ENCODE peak calls at places on chromosomes 12 and 14, in nine cellular contexts. K is EH; N is DMS153; V is AG04450; J is NCI-H460; X is activated CD4-positive, alpha-beta T cell treated with anti-CD3 and anti-CD28 coated beads, Interleukin-2, amount 50 U/mL, for 1 hour; O is activated T-cell treated with anti-CD3 and anti-CD28 coated beads, Interleukin-2, amount 50 U/mL, for 4 hours; C is lower lobe of right lung; Y is NB4. S is an unnamed sample.

GRCh38 chr12:80877706-80878384 is 59.9 kb downstream of the LIN7A start:
- DNase-seq in K (peak; percentile 69), N (no peak), V (no peak), J (no peak), X (no peak), O (no peak), C (no peak), Y (no peak), S (no peak)

GRCh38 chr12:122130150-122130549 is 43.9 kb downstream of the IL31 start:
- DNase-seq in K (peak; percentile 44), N (no peak), V (no peak), J (no peak), X (no peak), O (no peak), C (no peak), Y (no peak), S (no peak)

GRCh38 chr12:132689227-132689626 is 1.8 kb downstream of the PXMP2 start:
- DNase-seq in K (no peak), N (no peak), V (no peak), J (no peak), X (no peak), O (no peak), C (no peak), Y (no peak), S (no peak)

GRCh38 chr12:130761537-130762318 is 45.6 kb upstream of the RIMBP2 start:
- DNase-seq in K (peak; percentile 45), N (peak; percentile 50), V (no peak), J (peak; percentile 78), X (peak; percentile 61), O (peak; percentile 51), C (no peak), Y (peak; percentile 75), S (peak; percentile 22)

GRCh38 chr12:28869197-28869596 is 279.9 kb upstream of the FAR2 start:
- DNase-seq in K (peak; percentile 83), N (no peak), V (peak; percentile 39), J (peak; percentile 44), X (no peak), O (no peak), C (no peak), Y (no peak), S (no peak)

GRCh38 chr12:68803948-68804653 is 3.9 kb upstream of the MDM2 start:
- DNase-seq in K (no peak), N (no peak), V (no peak), J (no peak), X (no peak), O (no peak), C (no peak), Y (no peak), S (no peak)

GRCh38 chr12:55684761-55685370 is 22.8 kb downstream of the ITGA7 start:
- DNase-seq in K (no peak), N (no peak), V (no peak), J (no peak), X (no peak), O (no peak), C (no peak), Y (no peak), S (no peak)

GRCh38 chr14:87461704-87462103 is 531.3 kb downstream of the GALC start:
- DNase-seq in K (no peak), N (no peak), V (no peak), J (no peak), X (no peak), O (no peak), C (no peak), Y (no peak), S (no peak)

GRCh38 chr12:112296183-112296582 is 86.0 kb downstream of the HECTD4 start:
- DNase-seq in K (no peak), N (no peak), V (no peak), J (no peak), X (no peak), O (no peak), C (no peak), Y (no peak), S (no peak)

GRCh38 chr12:104702565-104703139 is 245.9 kb downstream of the CHST11 start:
- DNase-seq in K (peak; percentile 89), N (no peak), V (no peak), J (no peak), X (no peak), O (no peak), C (no peak), Y (no peak), S (no peak)

GRCh38 chr12:49279706-49280159 is 14.9 kb downstream of the TUBA1C start:
- DNase-seq in K (no peak), N (peak; percentile 16), V (no peak), J (no peak), X (no peak), O (no peak), C (peak; percentile 68), Y (peak; percentile 54), S (peak; percentile 22)

GRCh38 chr14:90060965-90061848 is 587 bp upstream of the KCNK13 start:
- DNase-seq in K (no peak), N (no peak), V (no peak), J (no peak), X (no peak), O (no peak), C (no peak), Y (no peak), S (no peak)

GRCh38 chr14:86072134-86072894 is 542.4 kb downstream of the FLRT2 start:
- DNase-seq in K (no peak), N (no peak), V (no peak), J (no peak), X (no peak), O (no peak), C (no peak), Y (no peak), S (no peak)

GRCh38 chr14:50999726-51000125 is 55.4 kb upstream of the PYGL start:
- DNase-seq in K (no peak), N (no peak), V (no peak), J (no peak), X (no peak), O (no peak), C (no peak), Y (no peak), S (no peak)

GRCh38 chr12:62933871-62934798 is 815 bp downstream of the PPM1H start:
- DNase-seq in K (peak; percentile 57), N (no peak), V (no peak), J (peak; percentile 22), X (no peak), O (no peak), C (peak; percentile 70), Y (peak; percentile 59), S (no peak)

GRCh38 chr12:106189341-106189740 is 50.6 kb upstream of the NUAK1 start:
- DNase-seq in K (no peak), N (no peak), V (no peak), J (no peak), X (no peak), O (no peak), C (no peak), Y (no peak), S (no peak)

GRCh38 chr14:68278568-68279436 is 459.2 kb downstream of the RAD51B start:
- DNase-seq in K (peak; percentile 73), N (no peak), V (no peak), J (peak; percentile 70), X (no peak), O (no peak), C (no peak), Y (no peak), S (peak; percentile 67)

GRCh38 chr12:33439587-33440011 is at the start of gene SYT10:
- DNase-seq in K (no peak), N (peak; percentile 50), V (no peak), J (no peak), X (no peak), O (no peak), C (no peak), Y (no peak), S (no peak)

GRCh38 chr12:123384994-123385376 is 1.1 kb downstream of the KMT5A start:
- DNase-seq in K (peak; percentile 74), N (no peak), V (no peak), J (no peak), X (no peak), O (no peak), C (no peak), Y (peak; percentile 19), S (no peak)